ENCODE peak calls at places on chromosomes 6 and 20, in five cellular contexts. One of them, this sample, is unnamed.

GRCh38 chr6:15498640-15499039 is 164.2 kb downstream of the DTNBP1 start:
- DNase-seq in epithelial cell of esophagus: peak
- DNase-seq in Panc1: no peak
- DNase-seq in body of pancreas: no peak
- DNase-seq in sigmoid colon: no peak
- DNase-seq in this sample: no peak

GRCh38 chr6:79949235-79949634 is 1.9 kb upstream of the ELOVL4 start:
- DNase-seq in sigmoid colon: no peak
- DNase-seq in epithelial cell of esophagus: peak
- DNase-seq in Panc1: peak
- DNase-seq in body of pancreas: peak
- DNase-seq in this sample: no peak

GRCh38 chr20:41895216-41895615 is 277.0 kb upstream of the CHD6 start:
- DNase-seq in Panc1: no peak
- DNase-seq in body of pancreas: no peak
- DNase-seq in epithelial cell of esophagus: no peak
- DNase-seq in sigmoid colon: no peak
- DNase-seq in this sample: no peak

GRCh38 chr20:59777814-59778575 is 155.4 kb downstream of the SYCP2 start:
- DNase-seq in body of pancreas: no peak
- DNase-seq in epithelial cell of esophagus: no peak
- DNase-seq in Panc1: no peak
- DNase-seq in sigmoid colon: peak
- DNase-seq in this sample: no peak

GRCh38 chr20:3612795-3613560 is 50.2 kb downstream of the GFRA4 start:
- DNase-seq in body of pancreas: no peak
- DNase-seq in sigmoid colon: no peak
- DNase-seq in Panc1: no peak
- DNase-seq in epithelial cell of esophagus: peak
- DNase-seq in this sample: no peak

GRCh38 chr20:24917797-24918578 is 31.1 kb upstream of the CST7 start:
- DNase-seq in sigmoid colon: no peak
- DNase-seq in body of pancreas: peak
- DNase-seq in epithelial cell of esophagus: peak
- DNase-seq in Panc1: peak
- DNase-seq in this sample: peak

GRCh38 chr20:38893056-38893455 is 33.2 kb upstream of the FAM83D start:
- DNase-seq in sigmoid colon: no peak
- DNase-seq in body of pancreas: no peak
- DNase-seq in Panc1: no peak
- DNase-seq in epithelial cell of esophagus: no peak
- DNase-seq in this sample: no peak

GRCh38 chr20:3660262-3661059 is 2.7 kb downstream of the GFRA4 start:
- DNase-seq in sigmoid colon: peak
- DNase-seq in Panc1: no peak
- DNase-seq in epithelial cell of esophagus: no peak
- DNase-seq in body of pancreas: peak
- DNase-seq in this sample: no peak

GRCh38 chr6:159762681-159763293 is 942 bp downstream of the ACAT2 start:
- DNase-seq in body of pancreas: no peak
- DNase-seq in epithelial cell of esophagus: peak
- DNase-seq in sigmoid colon: peak
- DNase-seq in Panc1: no peak
- DNase-seq in this sample: peak

GRCh38 chr6:36698196-36698595 is 570 bp downstream of the RAB44 start:
- DNase-seq in body of pancreas: no peak
- DNase-seq in sigmoid colon: no peak
- DNase-seq in epithelial cell of esophagus: no peak
- DNase-seq in Panc1: no peak
- DNase-seq in this sample: no peak

GRCh38 chr20:23061713-23062561 is 12.5 kb upstream of the THBD start:
- DNase-seq in epithelial cell of esophagus: peak
- DNase-seq in body of pancreas: no peak
- DNase-seq in Panc1: no peak
- DNase-seq in sigmoid colon: peak
- DNase-seq in this sample: peak

GRCh38 chr6:111406200-111406711 is 76.8 kb downstream of the REV3L start:
- DNase-seq in body of pancreas: no peak
- DNase-seq in Panc1: no peak
- DNase-seq in sigmoid colon: no peak
- DNase-seq in epithelial cell of esophagus: peak
- DNase-seq in this sample: no peak

GRCh38 chr6:133309579-133309978 is 68.4 kb downstream of the EYA4 start:
- DNase-seq in sigmoid colon: no peak
- DNase-seq in body of pancreas: no peak
- DNase-seq in epithelial cell of esophagus: peak
- DNase-seq in Panc1: no peak
- DNase-seq in this sample: no peak

GRCh38 chr6:139330271-139330670 is 38.5 kb upstream of the TXLNB start:
- DNase-seq in sigmoid colon: no peak
- DNase-seq in body of pancreas: no peak
- DNase-seq in Panc1: no peak
- DNase-seq in epithelial cell of esophagus: no peak
- DNase-seq in this sample: no peak

GRCh38 chr6:153405926-153406325 is 274.8 kb upstream of the RGS17 start:
- DNase-seq in Panc1: no peak
- DNase-seq in epithelial cell of esophagus: no peak
- DNase-seq in body of pancreas: no peak
- DNase-seq in sigmoid colon: no peak
- DNase-seq in this sample: no peak

GRCh38 chr6:7758456-7758855 is 32.6 kb downstream of the BMP6 start:
- DNase-seq in Panc1: peak
- DNase-seq in sigmoid colon: no peak
- DNase-seq in body of pancreas: no peak
- DNase-seq in epithelial cell of esophagus: peak
- DNase-seq in this sample: no peak

GRCh38 chr6:129641344-129641743 is 68.6 kb downstream of the ARHGAP18 start:
- DNase-seq in Panc1: no peak
- DNase-seq in body of pancreas: no peak
- DNase-seq in sigmoid colon: no peak
- DNase-seq in epithelial cell of esophagus: peak
- DNase-seq in this sample: no peak

GRCh38 chr6:83231146-83231545 is 38.0 kb downstream of the RWDD2A start:
- DNase-seq in epithelial cell of esophagus: no peak
- DNase-seq in body of pancreas: no peak
- DNase-seq in sigmoid colon: no peak
- DNase-seq in Panc1: no peak
- DNase-seq in this sample: no peak

GRCh38 chr20:64255361-64256281 is at the start of gene PCMTD2:
- DNase-seq in body of pancreas: peak
- DNase-seq in epithelial cell of esophagus: peak
- DNase-seq in sigmoid colon: peak
- DNase-seq in Panc1: no peak
- DNase-seq in this sample: peak

GRCh38 chr6:83185096-83185495 is 8.0 kb downstream of the PGM3 start:
- DNase-seq in epithelial cell of esophagus: peak
- DNase-seq in body of pancreas: no peak
- DNase-seq in sigmoid colon: no peak
- DNase-seq in Panc1: no peak
- DNase-seq in this sample: no peak

GRCh38 chr6:153044295-153044694 is 41.8 kb upstream of the MTRF1L start:
- DNase-seq in Panc1: no peak
- DNase-seq in sigmoid colon: no peak
- DNase-seq in epithelial cell of esophagus: peak
- DNase-seq in body of pancreas: no peak
- DNase-seq in this sample: no peak

GRCh38 chr6:125886914-125887313 is 69.7 kb upstream of the HINT3 start:
- DNase-seq in Panc1: no peak
- DNase-seq in body of pancreas: no peak
- DNase-seq in sigmoid colon: no peak
- DNase-seq in epithelial cell of esophagus: no peak
- DNase-seq in this sample: no peak

GRCh38 chr6:165181951-165182414 is 127.4 kb downstream of the C6orf118 start:
- DNase-seq in epithelial cell of esophagus: peak
- DNase-seq in body of pancreas: no peak
- DNase-seq in sigmoid colon: no peak
- DNase-seq in Panc1: no peak
- DNase-seq in this sample: no peak

GRCh38 chr6:32491703-32492102 is 38.4 kb downstream of the HLA-DRB5 start:
- DNase-seq in body of pancreas: no peak
- DNase-seq in sigmoid colon: no peak
- DNase-seq in Panc1: no peak
- DNase-seq in epithelial cell of esophagus: no peak
- DNase-seq in this sample: no peak

GRCh38 chr6:137978252-137978896 is 111.3 kb downstream of the TNFAIP3 start:
- DNase-seq in body of pancreas: no peak
- DNase-seq in epithelial cell of esophagus: peak
- DNase-seq in Panc1: no peak
- DNase-seq in sigmoid colon: no peak
- DNase-seq in this sample: no peak

GRCh38 chr6:167565884-167566491 is 241.1 kb downstream of the TTLL2 start:
- DNase-seq in epithelial cell of esophagus: no peak
- DNase-seq in body of pancreas: no peak
- DNase-seq in Panc1: no peak
- DNase-seq in sigmoid colon: peak
- DNase-seq in this sample: peak

GRCh38 chr6:148869589-148869988 is 122.8 kb downstream of the UST start:
- DNase-seq in sigmoid colon: no peak
- DNase-seq in Panc1: peak
- DNase-seq in epithelial cell of esophagus: peak
- DNase-seq in body of pancreas: no peak
- DNase-seq in this sample: no peak

GRCh38 chr20:20465259-20465658 is 97.4 kb downstream of the INSM1 start:
- DNase-seq in epithelial cell of esophagus: no peak
- DNase-seq in Panc1: no peak
- DNase-seq in sigmoid colon: no peak
- DNase-seq in body of pancreas: no peak
- DNase-seq in this sample: no peak
- TF ChIP-seq CTCF in epithelial cell of esophagus: peak
- TF ChIP-seq CTCF in Panc1: peak
- TF ChIP-seq CTCF in sigmoid colon: no peak
- TF ChIP-seq CTCF in body of pancreas: no peak
- TF ChIP-seq CTCF in this sample: peak

GRCh38 chr6:44906761-44907160 is 421.4 kb upstream of the RUNX2 start:
- DNase-seq in body of pancreas: no peak
- DNase-seq in Panc1: no peak
- DNase-seq in epithelial cell of esophagus: no peak
- DNase-seq in sigmoid colon: no peak
- DNase-seq in this sample: no peak
- H3K4me3 ChIP-seq in body of pancreas: no peak
- H3K4me3 ChIP-seq in Panc1: no peak
- H3K4me3 ChIP-seq in epithelial cell of esophagus: no peak
- H3K4me3 ChIP-seq in sigmoid colon: no peak
- H3K4me3 ChIP-seq in this sample: no peak

GRCh38 chr20:19073584-19074198 is 138.8 kb upstream of the SLC24A3 start:
- DNase-seq in body of pancreas: no peak
- DNase-seq in epithelial cell of esophagus: no peak
- DNase-seq in sigmoid colon: no peak
- DNase-seq in Panc1: no peak
- DNase-seq in this sample: no peak
- TF ChIP-seq CTCF in body of pancreas: no peak
- TF ChIP-seq CTCF in epithelial cell of esophagus: no peak
- TF ChIP-seq CTCF in sigmoid colon: no peak
- TF ChIP-seq CTCF in Panc1: peak
- TF ChIP-seq CTCF in this sample: no peak

DNA sequence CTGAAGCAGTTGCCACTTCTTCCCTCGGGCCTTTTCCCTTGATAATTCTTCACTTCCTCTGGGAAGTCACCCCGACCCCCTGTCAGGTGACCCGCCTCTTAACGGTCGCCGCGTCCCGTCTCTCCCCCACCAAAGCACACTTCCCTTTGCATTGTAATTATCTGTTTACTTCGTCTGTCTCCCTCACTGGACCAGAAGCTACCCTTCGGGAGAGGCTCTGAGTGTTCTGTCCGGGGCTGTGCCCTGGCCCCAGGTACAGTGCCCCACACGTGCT is 771 bp upstream of the SNAI1 start:
- DNase-seq in Panc1: no peak
- DNase-seq in body of pancreas: no peak
- DNase-seq in sigmoid colon: no peak
- DNase-seq in epithelial cell of esophagus: no peak
- DNase-seq in this sample: no peak
- H3K4me3 ChIP-seq in Panc1: peak
- H3K4me3 ChIP-seq in body of pancreas: no peak
- H3K4me3 ChIP-seq in sigmoid colon: peak
- H3K4me3 ChIP-seq in epithelial cell of esophagus: no peak
- H3K4me3 ChIP-seq in this sample: peak